ENCODE peak calls at places on chromosomes 7 and 10, in four cellular contexts. B is IMR-90, L is H1, N is neuronal stem cell. F is an unnamed sample.

GRCh38 chr10:110993024-110993693 is 73.8 kb downstream of the SHOC2 start:
- DNase-seq in B (peak; percentile 91), L (no peak), N (no peak), F (no peak)

GRCh38 chr7:33854951-33855350 is 50.4 kb upstream of the BMPER start:
- DNase-seq in B (peak; percentile 95), L (no peak), N (no peak), F (no peak)

GRCh38 chr7:91941450-91941849 is 788 bp downstream of the AKAP9 start:
- DNase-seq in B (peak; percentile 18), L (no peak), N (peak; percentile 21), F (peak; percentile 31)

GRCh38 chr10:130913844-130914243 is 397.7 kb downstream of the TCERG1L start:
- DNase-seq in B (no peak), L (no peak), N (no peak), F (no peak)

GRCh38 chr10:43594944-43595589 is 11.2 kb upstream of the ZNF485 start:
- DNase-seq in B (peak; percentile 50), L (no peak), N (no peak), F (no peak)

GRCh38 chr7:108367946-108368345 is 88.3 kb downstream of the NRCAM start:
- DNase-seq in B (no peak), L (no peak), N (no peak), F (no peak)

GRCh38 chr10:77829356-77829755 is 97.2 kb downstream of the DLG5 start:
- DNase-seq in B (no peak), L (no peak), N (no peak), F (no peak)

GRCh38 chr10:74841265-74841973 is 15.0 kb downstream of the KAT6B start:
- DNase-seq in B (peak; percentile 39), L (no peak), N (no peak), F (no peak)

GRCh38 chr10:22615819-22616499 is 98.4 kb downstream of the PIP4K2A start:
- DNase-seq in B (no peak), L (no peak), N (no peak), F (no peak)

GRCh38 chr7:805261-805660 is 27.0 kb upstream of the SUN1 start:
- DNase-seq in B (no peak), L (no peak), N (no peak), F (no peak)

GRCh38 chr10:94362360-94363250 is at the start of gene NOC3L:
- DNase-seq in B (peak; percentile 96), L (peak; percentile 85), N (peak; percentile 82), F (peak; percentile 96)

GRCh38 chr10:79130846-79131245 is 62.1 kb downstream of the ZMIZ1 start:
- DNase-seq in B (no peak), L (no peak), N (no peak), F (peak; percentile 59)

GRCh38 chr10:73469579-73469978 is 26.2 kb downstream of the PPP3CB start:
- DNase-seq in B (no peak), L (no peak), N (no peak), F (no peak)

GRCh38 chr10:43352951-43353350 is 18.5 kb upstream of the FXYD4 start:
- DNase-seq in B (no peak), L (no peak), N (no peak), F (no peak)

GRCh38 chr10:17882557-17882956 is 69.2 kb upstream of the SLC39A12 start:
- DNase-seq in B (no peak), L (no peak), N (no peak), F (no peak)

GRCh38 chr10:15209827-15210509 is 41.5 kb upstream of the NMT2 start:
- DNase-seq in B (peak; percentile 74), L (peak; percentile 46), N (peak; percentile 63), F (peak; percentile 80)
- H4K8ac ChIP-seq in B (no peak overlapping the region), L (no peak overlapping the region), N (no peak overlapping the region), F (no peak overlapping the region)

GRCh38 chr7:39727614-39728013 is 104.2 kb downstream of the RALA start:
- DNase-seq in B (no peak), L (no peak), N (no peak), F (no peak)

GRCh38 chr7:39735903-39736302 is 112.5 kb downstream of the RALA start:
- DNase-seq in B (peak; percentile 32), L (no peak), N (no peak), F (no peak)

GRCh38 chr7:39733881-39734571 is 110.7 kb downstream of the RALA start:
- DNase-seq in B (peak; percentile 93), L (no peak), N (peak; percentile 61), F (no peak)

GRCh38 chr7:39734605-39735004 is 111.2 kb downstream of the RALA start:
- DNase-seq in B (no peak), L (no peak), N (no peak), F (no peak)

GRCh38 chr7:39732837-39733804 is 109.7 kb downstream of the RALA start:
- DNase-seq in B (peak; percentile 98), L (peak; percentile 94), N (peak; percentile 96), F (peak; percentile 97)
- H4K8ac ChIP-seq in B (peak overlapping the region; percentile 76), L (peak overlapping the region; percentile 69), N (no peak overlapping the region), F (no peak overlapping the region)

GRCh38 chr10:101839421-101840063 is 4.1 kb downstream of the KCNIP2 start:
- DNase-seq in B (peak; percentile 11), L (no peak), N (no peak), F (peak; percentile 76)
- H4K8ac ChIP-seq in B (no peak overlapping the region), L (peak overlapping the region; percentile 62), N (no peak overlapping the region), F (no peak overlapping the region)

DNA sequence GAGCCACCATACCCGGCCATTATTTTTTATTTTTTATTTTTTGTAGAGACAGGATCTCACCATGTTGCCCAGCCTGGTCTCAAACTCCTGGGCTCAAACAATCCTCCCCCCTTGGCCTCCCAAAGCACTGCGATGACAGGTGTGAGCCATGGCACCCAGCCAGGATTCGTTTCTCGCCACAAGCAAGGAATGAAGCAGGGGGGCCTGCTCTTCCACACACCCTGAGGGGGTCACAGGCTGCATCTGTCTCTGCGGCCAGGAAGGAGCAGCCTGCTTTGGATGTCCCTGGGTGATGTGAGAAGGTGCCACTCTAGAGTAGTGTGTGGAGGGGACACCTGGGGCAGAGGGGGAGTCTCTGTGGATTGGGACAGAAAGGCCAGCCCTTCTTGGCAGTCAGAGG is 61.3 kb upstream of the TNRC18 start:
- DNase-seq in B (no peak), L (no peak), N (no peak), F (no peak)
- H4K8ac ChIP-seq in B (no peak overlapping the region), L (peak overlapping the region; percentile 78), N (no peak overlapping the region), F (no peak overlapping the region)

GRCh38 chr10:3095373-3096139 is 28.2 kb downstream of the PFKP start:
- DNase-seq in B (peak; percentile 100), L (no peak), N (no peak), F (no peak)

GRCh38 chr10:3099291-3100092 is 32.1 kb downstream of the PFKP start:
- DNase-seq in B (peak; percentile 85), L (no peak), N (no peak), F (no peak)

GRCh38 chr10:3096149-3096548 is 28.8 kb downstream of the PFKP start:
- DNase-seq in B (no peak), L (no peak), N (no peak), F (no peak)

GRCh38 chr10:3098689-3099088 is 31.3 kb downstream of the PFKP start:
- DNase-seq in B (no peak), L (no peak), N (no peak), F (no peak)

GRCh38 chr10:3097160-3097559 is 29.8 kb downstream of the PFKP start:
- DNase-seq in B (no peak), L (no peak), N (no peak), F (no peak)
- H4K8ac ChIP-seq in B (peak overlapping the region; percentile 8), L (peak overlapping the region; percentile 35), N (no peak overlapping the region), F (no peak overlapping the region)

F was measured in H9.